ENCODE peak calls at places on chromosomes 6 and 20, in five cellular contexts. C is GM23338; L is uterus; I is MM.1S; J is effector memory CD4-positive, alpha-beta T cell. G is an unnamed sample. For H3K27me3, the result is how much of the 10 kb centered on the place peaks cover.

GRCh38 chr6:79232696-79233462 is 1.6 kb downstream of the HMGN3 start:
- DNase-seq in C (no peak), L (no peak), I (no peak), J (no peak), G (no peak)

GRCh38 chr6:156359912-156360311 is 417.3 kb upstream of the ARID1B start:
- DNase-seq in C (peak), L (no peak), I (no peak), J (no peak), G (no peak)

GRCh38 chr20:16922834-16923233 is 174.7 kb downstream of the OTOR start:
- DNase-seq in C (no peak), L (no peak), I (no peak), J (no peak), G (no peak)

GRCh38 chr6:147201885-147202515 is 2.2 kb upstream of the STXBP5 start:
- DNase-seq in C (peak), L (peak), I (no peak), J (peak), G (peak)

GRCh38 chr6:43826739-43827138 is 56.7 kb downstream of the VEGFA start:
- DNase-seq in C (no peak), L (no peak), I (no peak), J (no peak), G (no peak)

GRCh38 chr6:129402244-129402643 is 307.7 kb downstream of the ARHGAP18 start:
- DNase-seq in C (no peak), L (no peak), I (no peak), J (no peak), G (no peak)

GRCh38 chr6:73722318-73723060 is 26.5 kb downstream of the CD109 start:
- DNase-seq in C (no peak), L (no peak), I (no peak), J (no peak), G (no peak)

GRCh38 chr6:44446626-44447297 is 59.3 kb downstream of the CDC5L start:
- DNase-seq in C (no peak), L (no peak), I (no peak), J (no peak), G (no peak)

GRCh38 chr6:125868996-125869395 is 78.2 kb downstream of the NCOA7 start:
- DNase-seq in C (no peak), L (peak), I (no peak), J (no peak), G (peak)

GRCh38 chr6:26216015-26216885 is 129.0 kb downstream of the HFE start:
- DNase-seq in C (peak), L (peak), I (peak), J (peak), G (peak)

GRCh38 chr6:168243812-168244376 is 75.7 kb downstream of the DACT2 start:
- DNase-seq in C (no peak), L (no peak), I (no peak), J (no peak), G (no peak)

GRCh38 chr6:91438570-91438969 is 851.7 kb upstream of the MAP3K7 start:
- DNase-seq in C (no peak), L (no peak), I (no peak), J (no peak), G (no peak)

GRCh38 chr6:149471801-149472200 is 13.0 kb downstream of the ZC3H12D start:
- DNase-seq in C (no peak), L (no peak), I (peak), J (no peak), G (no peak)

GRCh38 chr6:69953491-69953890 is 87.1 kb downstream of the COL19A1 start:
- DNase-seq in C (no peak), L (no peak), I (no peak), J (no peak), G (no peak)

GRCh38 chr6:23308166-23308565 is 738.8 kb downstream of the HDGFL1 start:
- DNase-seq in C (no peak), L (no peak), I (no peak), J (no peak), G (no peak)

GRCh38 chr6:14165091-14165490 is 47.5 kb downstream of the CD83 start:
- DNase-seq in C (no peak), L (no peak), I (no peak), J (no peak), G (no peak)

GRCh38 chr6:63305278-63305677 is 14.5 kb downstream of the LGSN start:
- DNase-seq in C (no peak), L (no peak), I (no peak), J (no peak), G (no peak)

GRCh38 chr6:155186052-155186658 is 77.7 kb upstream of the CLDN20 start:
- DNase-seq in C (peak), L (no peak), I (no peak), J (no peak), G (no peak)

GRCh38 chr6:138275976-138276375 is 57.7 kb upstream of the PBOV1 start:
- DNase-seq in C (peak), L (no peak), I (no peak), J (no peak), G (no peak)

GRCh38 chr6:160077526-160077925 is 44.1 kb upstream of the SLC22A1 start:
- DNase-seq in C (no peak), L (no peak), I (no peak), J (no peak), G (no peak)

GRCh38 chr20:20755227-20755626 is 42.8 kb upstream of the RALGAPA2 start:
- DNase-seq in C (no peak), L (no peak), I (no peak), J (no peak), G (no peak)

GRCh38 chr6:18155273-18155863 is at the start of gene KDM1B:
- DNase-seq in C (peak), L (peak), I (peak), J (peak), G (peak)

GRCh38 chr6:64973142-64973541 is 733.9 kb downstream of the EYS start:
- DNase-seq in C (no peak), L (no peak), I (no peak), J (no peak), G (no peak)
- H3K27me3 ChIP-seq in C (under half), L (under half), I (under half), J (under half), G (under half)

GRCh38 chr20:24771651-24772061 is 177.4 kb upstream of the CST7 start:
- DNase-seq in C (no peak), L (no peak), I (no peak), J (no peak), G (no peak)

GRCh38 chr20:24773751-24774201 is 175.3 kb upstream of the CST7 start:
- DNase-seq in C (no peak), L (no peak), I (peak), J (no peak), G (no peak)

GRCh38 chr20:24772667-24773066 is 176.4 kb upstream of the CST7 start:
- DNase-seq in C (no peak), L (no peak), I (no peak), J (no peak), G (no peak)

GRCh38 chr20:24770628-24771556 is 178.2 kb upstream of the CST7 start:
- DNase-seq in C (no peak), L (no peak), I (no peak), J (no peak), G (no peak)

GRCh38 chr20:24773168-24773567 is 175.9 kb upstream of the CST7 start:
- DNase-seq in C (no peak), L (no peak), I (no peak), J (no peak), G (no peak)
- H3K27ac ChIP-seq in C (no peak), L (no peak), I (no peak), J (no peak), G (no peak)

GRCh38 chr6:10407018-10407673 is 7.7 kb downstream of the TFAP2A start:
- DNase-seq in C (peak), L (no peak), I (no peak), J (no peak), G (no peak)

GRCh38 chr6:10407674-10408054 is 7.2 kb downstream of the TFAP2A start:
- DNase-seq in C (no peak), L (no peak), I (no peak), J (no peak), G (no peak)

GRCh38 chr6:10404799-10405524 is 9.9 kb downstream of the TFAP2A start:
- DNase-seq in C (peak), L (no peak), I (no peak), J (no peak), G (no peak)

GRCh38 chr6:10404107-10404798 is 10.6 kb downstream of the TFAP2A start:
- DNase-seq in C (peak), L (peak), I (peak), J (peak), G (peak)

DNA sequence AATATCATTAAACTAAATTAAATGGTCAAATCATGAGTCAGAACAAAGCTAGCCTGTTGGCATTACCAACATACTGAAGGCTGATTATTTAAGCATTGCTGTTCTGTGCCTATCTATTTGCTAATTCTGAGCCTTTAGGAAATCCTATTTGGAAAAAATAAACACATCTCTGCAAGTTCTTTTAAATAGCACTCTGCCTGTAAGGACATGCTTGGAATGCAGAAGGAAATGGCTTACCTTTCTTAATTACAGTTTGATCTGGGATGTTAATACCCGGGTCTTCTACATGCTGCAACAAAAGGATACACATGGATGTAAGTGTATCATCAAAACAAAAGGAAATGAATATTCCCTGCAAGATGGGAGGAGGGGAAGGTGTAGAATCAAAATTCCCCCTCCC is 8.3 kb downstream of the TFAP2A start:
- DNase-seq in C (no peak), L (no peak), I (no peak), J (no peak), G (no peak)
- H3K27me3 ChIP-seq in C (half or more), L (under half), I (under half), J (under half), G (under half)

GRCh38 chr20:31494131-31494530 is 19.0 kb downstream of the REM1 start:
- DNase-seq in C (peak), L (peak), I (peak), J (no peak), G (no peak)

GRCh38 chr20:31497838-31498540 is 16.3 kb upstream of the HM13 start:
- DNase-seq in C (peak), L (peak), I (no peak), J (no peak), G (peak)

GRCh38 chr20:31500527-31500926 is 13.7 kb upstream of the HM13 start:
- DNase-seq in C (no peak), L (no peak), I (no peak), J (no peak), G (no peak)

GRCh38 chr20:31496761-31497295 is 17.4 kb upstream of the HM13 start:
- DNase-seq in C (no peak), L (peak), I (no peak), J (no peak), G (peak)
- H3K27ac ChIP-seq in C (no peak), L (peak), I (no peak), J (no peak), G (peak)

GRCh38 chr20:43926287-43926686 is 11.6 kb downstream of the TOX2 start:
- DNase-seq in C (no peak), L (no peak), I (no peak), J (no peak), G (no peak)
- H3K27me3 ChIP-seq in C (under half), L (under half), I (under half), J (under half), G (under half)

GRCh38 chr6:11042025-11042749 is 1.9 kb downstream of the ELOVL2 start:
- DNase-seq in C (no peak), L (no peak), I (no peak), J (no peak), G (no peak)
- H3K27ac ChIP-seq in C (no peak), L (no peak), I (no peak), J (no peak), G (no peak)

GRCh38 chr6:144912474-144912873 is 627.3 kb downstream of the UTRN start:
- DNase-seq in C (peak), L (no peak), I (no peak), J (no peak), G (no peak)
- H3K27me3 ChIP-seq in C (under half), L (under half), I (under half), J (under half), G (under half)

GRCh38 chr20:58695084-58695722 is 2.6 kb downstream of the NPEPL1 start:
- DNase-seq in C (no peak), L (no peak), I (no peak), J (no peak), G (peak)

GRCh38 chr20:58692579-58693225 is at the start of gene NPEPL1:
- DNase-seq in C (peak), L (peak), I (peak), J (peak), G (peak)

GRCh38 chr20:58694241-58695083 is 1.9 kb downstream of the NPEPL1 start:
- DNase-seq in C (no peak), L (no peak), I (no peak), J (no peak), G (no peak)

GRCh38 chr20:58691773-58692578 is 624 bp upstream of the NPEPL1 start:
- DNase-seq in C (no peak), L (peak), I (peak), J (no peak), G (peak)

GRCh38 chr20:58693226-58694006 is 816 bp downstream of the NPEPL1 start:
- DNase-seq in C (peak), L (no peak), I (no peak), J (peak), G (peak)
- H3K27ac ChIP-seq in C (peak), L (peak), I (no peak), J (peak), G (peak)

DNA sequence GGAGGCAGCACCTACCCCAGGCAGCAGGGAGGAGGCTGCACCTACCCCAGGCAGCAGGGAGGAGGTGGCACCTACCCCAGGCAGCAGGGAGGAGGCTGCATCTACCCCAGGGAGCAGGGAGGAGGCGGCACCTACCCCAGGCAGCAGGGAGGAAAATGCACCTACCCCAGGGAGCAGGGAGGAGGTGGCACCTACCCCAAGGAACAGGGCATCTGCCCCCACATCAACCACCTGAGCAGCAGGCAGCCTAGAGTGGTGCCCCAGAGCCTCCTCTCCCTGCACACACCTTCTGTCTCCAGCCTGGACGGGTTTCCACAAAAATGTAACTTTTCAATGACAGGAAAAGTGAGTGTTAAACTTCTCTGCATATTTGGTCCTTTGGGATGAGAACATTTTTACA is 10.2 kb downstream of the KCNQ2 start:
- DNase-seq in C (no peak), L (no peak), I (no peak), J (no peak), G (no peak)
- H3K27me3 ChIP-seq in C (under half), L (under half), I (half or more), J (under half), G (under half)

GRCh38 chr6:37048851-37049734 is 43.6 kb downstream of the FGD2 start:
- DNase-seq in C (no peak), L (peak), I (peak), J (peak), G (peak)
- H3K27ac ChIP-seq in C (no peak), L (peak), I (peak), J (peak), G (peak)

G was measured in right cardiac atrium.